ENCODE peak calls at places on chromosomes 16 and 17, in eight cellular contexts. M is endothelial cell of umbilical vein; O is CD4-positive, alpha-beta T cell; Q is fibroblast of lung; R is ascending aorta; E is right lobe of liver; F is heart right ventricle; I is PC-9. H is an unnamed sample.
A peak's percentile ranks its signal among the peaks of the same experiment; 100 is the strongest.

GRCh38 chr16:3734758-3735221 is 17.5 kb upstream of the TRAP1 start:
- DNase-seq in M (no peak), O (no peak), Q (no peak), R (no peak), E (peak; percentile 54), F (no peak), I (no peak), H (peak; percentile 45)

GRCh38 chr17:60353773-60354172 is 38.2 kb downstream of the USP32 start:
- DNase-seq in M (no peak), O (no peak), Q (no peak), R (no peak), E (no peak), F (no peak), I (no peak), H (no peak)

GRCh38 chr17:29102046-29102445 is 59.1 kb downstream of the PIPOX start:
- DNase-seq in M (no peak), O (no peak), Q (no peak), R (no peak), E (no peak), F (no peak), I (no peak), H (no peak)

GRCh38 chr16:1158456-1159324 is 5.8 kb downstream of the CACNA1H start:
- DNase-seq in M (no peak), O (no peak), Q (peak; percentile 38), R (no peak), E (no peak), F (peak; percentile 84), I (no peak), H (no peak)

GRCh38 chr17:2056221-2057129 is 1.6 kb downstream of the HIC1 start:
- DNase-seq in M (peak; percentile 37), O (peak; percentile 56), Q (peak; percentile 73), R (no peak), E (no peak), F (no peak), I (no peak), H (no peak)

GRCh38 chr16:30488764-30489595 is 16.4 kb downstream of the ITGAL start:
- DNase-seq in M (no peak), O (no peak), Q (no peak), R (no peak), E (peak; percentile 79), F (no peak), I (peak; percentile 53), H (no peak)

GRCh38 chr17:48596735-48597491 is 3.3 kb upstream of the HOXB5 start:
- DNase-seq in M (no peak), O (no peak), Q (no peak), R (no peak), E (no peak), F (no peak), I (no peak), H (no peak)

GRCh38 chr17:48676963-48677558 is 45.3 kb downstream of the PRAC1 start:
- DNase-seq in M (no peak), O (no peak), Q (no peak), R (no peak), E (no peak), F (no peak), I (no peak), H (no peak)

GRCh38 chr17:52965856-52966255 is 807.3 kb upstream of the CA10 start:
- DNase-seq in M (no peak), O (no peak), Q (no peak), R (no peak), E (no peak), F (no peak), I (no peak), H (no peak)

GRCh38 chr17:15454328-15454727 is 13.1 kb downstream of the CDRT4 start:
- DNase-seq in M (no peak), O (no peak), Q (no peak), R (no peak), E (no peak), F (no peak), I (no peak), H (no peak)

GRCh38 chr17:15453782-15454181 is 13.6 kb downstream of the CDRT4 start:
- DNase-seq in M (no peak), O (no peak), Q (no peak), R (no peak), E (no peak), F (no peak), I (no peak), H (no peak)

GRCh38 chr17:15457723-15458094 is 9.7 kb downstream of the CDRT4 start:
- DNase-seq in M (peak; percentile 24), O (no peak), Q (no peak), R (no peak), E (no peak), F (no peak), I (no peak), H (no peak)

GRCh38 chr17:15456486-15456885 is 10.9 kb downstream of the CDRT4 start:
- DNase-seq in M (no peak), O (no peak), Q (no peak), R (no peak), E (no peak), F (no peak), I (no peak), H (no peak)

DNA sequence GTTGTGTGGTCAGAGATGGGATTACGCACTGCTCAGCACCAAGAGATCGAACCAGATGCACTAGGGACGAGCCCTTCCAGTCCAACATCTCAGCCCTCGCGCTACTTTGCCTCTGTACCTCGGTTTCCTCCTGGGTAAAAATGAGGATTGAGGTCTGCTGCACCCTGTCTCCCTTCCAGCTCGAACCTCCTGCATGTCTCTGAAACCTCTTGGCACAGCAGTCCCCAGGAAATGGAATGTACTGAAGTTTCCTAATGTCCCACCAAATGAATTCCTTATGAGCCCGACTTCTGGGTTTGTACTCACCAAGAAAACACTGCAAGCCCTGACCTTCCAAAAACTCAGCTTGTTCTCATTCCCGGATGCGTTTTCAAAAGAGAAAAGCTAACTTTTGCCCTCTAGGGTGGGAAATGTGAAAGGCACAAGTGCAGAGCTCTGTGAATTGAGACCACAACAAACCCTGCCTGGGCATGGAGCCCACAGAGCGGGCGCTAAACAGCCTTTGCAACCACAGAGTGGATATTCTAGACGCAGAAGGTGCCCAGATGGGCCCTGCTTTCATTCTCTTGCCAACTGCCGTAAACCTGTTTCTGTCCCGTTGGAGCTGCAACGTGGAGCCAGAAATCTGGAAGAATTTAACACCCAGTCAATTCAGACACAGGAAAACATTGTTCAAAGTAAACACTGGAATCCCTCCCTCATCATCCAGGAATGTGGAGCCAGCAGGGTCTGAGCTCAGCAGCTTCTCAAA is 10.3 kb downstream of the CDRT4 start:
- DNase-seq in M (peak; percentile 62), O (no peak), Q (peak; percentile 87), R (no peak), E (no peak), F (peak; percentile 61), I (no peak), H (peak; percentile 72)
- TF ChIP-seq CTCF in M (no peak), O (no peak), Q (peak; percentile 63), R (no peak), E (no peak), F (peak; percentile 36), I (no peak), H (peak; percentile 24)

GRCh38 chr17:45430738-45431530 is 1.7 kb downstream of the ARHGAP27 start:
- DNase-seq in M (no peak), O (no peak), Q (no peak), R (no peak), E (peak; percentile 62), F (no peak), I (peak; percentile 82), H (no peak)

GRCh38 chr17:45430006-45430737 is 2.5 kb downstream of the ARHGAP27 start:
- DNase-seq in M (no peak), O (no peak), Q (no peak), R (no peak), E (peak; percentile 59), F (no peak), I (no peak), H (no peak)

GRCh38 chr17:45431531-45432404 is 902 bp downstream of the ARHGAP27 start:
- DNase-seq in M (peak; percentile 54), O (peak; percentile 72), Q (peak; percentile 39), R (no peak), E (peak; percentile 86), F (peak; percentile 68), I (peak; percentile 89), H (no peak)

GRCh38 chr17:45433136-45433535 is 466 bp upstream of the ARHGAP27 start:
- DNase-seq in M (no peak), O (no peak), Q (no peak), R (no peak), E (peak; percentile 46), F (no peak), I (no peak), H (no peak)

DNA sequence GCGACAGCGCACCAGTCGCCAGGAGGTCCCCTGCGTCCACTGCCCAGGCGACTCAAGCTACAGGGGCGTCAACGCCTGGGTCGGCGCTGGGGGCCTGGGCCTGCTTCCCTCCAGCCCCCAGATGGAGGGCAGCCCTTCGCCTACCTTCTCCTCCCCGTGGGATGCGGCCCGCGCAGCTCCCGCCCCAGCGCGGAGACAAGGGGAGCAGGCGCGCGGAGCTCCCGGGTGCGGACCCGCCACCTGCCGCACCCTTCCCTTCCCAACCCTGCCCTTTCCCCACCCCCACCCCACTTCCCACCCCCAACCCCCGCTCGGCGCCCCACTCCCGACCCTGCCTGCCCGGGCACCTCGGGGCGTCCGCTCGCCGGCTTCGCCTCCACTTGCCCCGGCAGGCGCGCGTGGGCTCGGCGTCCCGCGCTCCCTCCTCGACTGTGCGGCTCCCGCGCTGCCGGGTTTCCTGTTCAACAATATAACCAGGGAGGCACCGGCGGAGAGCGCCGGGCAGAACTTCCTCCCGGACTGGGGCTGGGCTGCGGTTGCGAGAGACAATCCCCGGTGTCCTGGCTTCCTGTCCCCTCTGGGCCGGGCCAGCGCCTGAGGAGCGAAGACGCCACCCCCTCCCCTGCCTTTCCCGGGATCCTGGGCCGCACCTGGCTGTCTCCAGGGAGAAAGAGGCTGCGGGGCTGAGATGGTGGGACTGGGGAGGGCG is at the start of gene ARHGAP27:
- DNase-seq in M (peak; percentile 41), O (no peak), Q (peak; percentile 7), R (no peak), E (peak; percentile 76), F (peak; percentile 77), I (peak; percentile 48), H (no peak)
- H3K27me3 ChIP-seq in M (no peaks in the 10 kb centered on the region), O (no peaks in the 10 kb centered on the region), Q (peaks cover 25% of the 10 kb centered on the region), R (peaks cover 11% of the 10 kb centered on the region), E (peaks cover 19% of the 10 kb centered on the region), F (peaks cover 29% of the 10 kb centered on the region), I (no peaks in the 10 kb centered on the region), H (peaks cover 33% of the 10 kb centered on the region)

DNA sequence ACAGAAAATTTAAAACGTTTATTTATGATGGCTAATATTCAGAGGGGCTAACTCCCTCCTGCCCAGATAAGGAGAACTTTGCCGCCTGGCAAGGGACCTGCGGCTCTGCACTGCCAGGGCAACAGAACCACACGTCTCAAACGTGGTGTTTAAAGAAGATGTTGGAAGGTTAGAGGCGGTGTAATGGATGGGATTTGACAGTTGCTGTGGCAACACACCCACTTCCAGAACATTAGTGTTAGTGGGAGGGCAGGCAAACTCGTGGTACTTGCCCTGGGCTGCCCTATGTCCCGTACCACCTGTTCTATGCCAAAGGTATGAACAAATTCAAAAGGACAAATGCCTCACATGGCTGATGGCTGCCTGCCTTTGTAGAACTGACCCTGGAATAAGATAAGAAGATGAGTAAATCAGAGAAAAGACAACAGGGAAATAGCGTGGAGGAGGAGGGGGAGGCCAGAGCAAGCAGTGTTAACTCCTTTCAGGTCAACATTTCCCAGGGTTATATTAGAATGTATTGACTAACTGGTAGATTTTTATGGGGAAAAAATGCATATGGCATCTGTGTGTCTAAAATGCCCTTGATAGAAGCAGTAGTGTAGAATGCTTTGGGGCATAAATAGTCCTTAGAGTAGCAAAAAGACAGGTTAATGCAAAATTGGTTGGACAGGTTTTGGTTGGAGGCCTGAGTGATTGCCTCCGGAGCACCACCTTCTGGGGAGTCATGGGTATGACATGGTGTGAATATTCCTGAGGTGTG is 30.8 kb downstream of the HLF start:
- DNase-seq in M (peak; percentile 65), O (peak; percentile 40), Q (peak; percentile 27), R (no peak), E (peak; percentile 78), F (no peak), I (no peak), H (no peak)
- TF ChIP-seq CTCF in M (peak; percentile 68), O (peak; percentile 85), Q (peak; percentile 95), R (peak; percentile 78), E (peak; percentile 77), F (peak; percentile 87), I (peak; percentile 90), H (peak; percentile 92)

GRCh38 chr16:86222965-86223551 is 287.3 kb upstream of the FOXF1 start:
- DNase-seq in M (peak; percentile 10), O (no peak), Q (peak; percentile 89), R (no peak), E (no peak), F (no peak), I (no peak), H (no peak)
- H3K27me3 ChIP-seq in M (peaks cover 16% of the 10 kb centered on the region), O (peaks cover 14% of the 10 kb centered on the region), Q (no peaks in the 10 kb centered on the region), R (no peaks in the 10 kb centered on the region), E (no peaks in the 10 kb centered on the region), F (peaks cover 80% of the 10 kb centered on the region), I (peaks cover 74% of the 10 kb centered on the region), H (no peaks in the 10 kb centered on the region)

H was measured in dorsolateral prefrontal cortex.